ENCODE peak calls at places on chromosomes 11 and 22, in four cellular contexts. One of them, this sample, is unnamed.

GRCh38 chr22:41555325-41555724 is 5.5 kb upstream of the CSDC2 start:
- DNase-seq in mammary epithelial cell: no peak
- DNase-seq in esophagus squamous epithelium: no peak
- DNase-seq in pancreas: no peak
- DNase-seq in this sample: no peak

GRCh38 chr11:36619502-36619901 is 21.5 kb upstream of the RAG2 start:
- DNase-seq in mammary epithelial cell: no peak
- DNase-seq in esophagus squamous epithelium: no peak
- DNase-seq in pancreas: no peak
- DNase-seq in this sample: no peak

GRCh38 chr11:77542296-77542695 is 47.5 kb upstream of the AQP11 start:
- DNase-seq in mammary epithelial cell: peak; percentile 40
- DNase-seq in esophagus squamous epithelium: no peak
- DNase-seq in pancreas: no peak
- DNase-seq in this sample: no peak

GRCh38 chr11:45303316-45303715 is 17.2 kb upstream of the SYT13 start:
- DNase-seq in mammary epithelial cell: no peak
- DNase-seq in esophagus squamous epithelium: no peak
- DNase-seq in pancreas: no peak
- DNase-seq in this sample: no peak

GRCh38 chr11:78656984-78657383 is 82.3 kb upstream of the NARS2 start:
- DNase-seq in mammary epithelial cell: no peak
- DNase-seq in esophagus squamous epithelium: no peak
- DNase-seq in pancreas: no peak
- DNase-seq in this sample: no peak

GRCh38 chr11:61049854-61050253 is 52.4 kb upstream of the CD5 start:
- DNase-seq in mammary epithelial cell: no peak
- DNase-seq in esophagus squamous epithelium: no peak
- DNase-seq in pancreas: no peak
- DNase-seq in this sample: no peak

GRCh38 chr11:69721745-69722144 is 17.9 kb upstream of the FGF19 start:
- DNase-seq in mammary epithelial cell: no peak
- DNase-seq in esophagus squamous epithelium: no peak
- DNase-seq in pancreas: peak; percentile 34
- DNase-seq in this sample: no peak

GRCh38 chr11:36711104-36711825 is 113.2 kb upstream of the RAG2 start:
- DNase-seq in mammary epithelial cell: peak; percentile 6
- DNase-seq in esophagus squamous epithelium: no peak
- DNase-seq in pancreas: no peak
- DNase-seq in this sample: no peak

GRCh38 chr11:47161134-47161854 is 15.4 kb downstream of the ARFGAP2 start:
- DNase-seq in mammary epithelial cell: peak; percentile 28
- DNase-seq in esophagus squamous epithelium: no peak
- DNase-seq in pancreas: peak; percentile 76
- DNase-seq in this sample: peak; percentile 51

GRCh38 chr11:20023082-20023426 is 137.2 kb downstream of the DBX1 start:
- DNase-seq in mammary epithelial cell: no peak
- DNase-seq in esophagus squamous epithelium: no peak
- DNase-seq in pancreas: no peak
- DNase-seq in this sample: no peak

GRCh38 chr11:131537196-131537595 is 166.8 kb downstream of the NTM start:
- DNase-seq in mammary epithelial cell: no peak
- DNase-seq in esophagus squamous epithelium: no peak
- DNase-seq in pancreas: no peak
- DNase-seq in this sample: no peak

GRCh38 chr11:121134758-121135312 is 33.8 kb downstream of the TECTA start:
- DNase-seq in mammary epithelial cell: no peak
- DNase-seq in esophagus squamous epithelium: no peak
- DNase-seq in pancreas: no peak
- DNase-seq in this sample: no peak

GRCh38 chr11:35364101-35364780 is 55.1 kb downstream of the SLC1A2 start:
- DNase-seq in mammary epithelial cell: peak; percentile 85
- DNase-seq in esophagus squamous epithelium: no peak
- DNase-seq in pancreas: peak; percentile 76
- DNase-seq in this sample: peak; percentile 98

GRCh38 chr11:82750643-82751139 is 17.0 kb upstream of the FAM181B start:
- DNase-seq in mammary epithelial cell: no peak
- DNase-seq in esophagus squamous epithelium: no peak
- DNase-seq in pancreas: no peak
- DNase-seq in this sample: no peak

GRCh38 chr11:118610773-118611432 is 3.5 kb downstream of the PHLDB1 start:
- DNase-seq in mammary epithelial cell: peak; percentile 68
- DNase-seq in esophagus squamous epithelium: no peak
- DNase-seq in pancreas: peak; percentile 86
- DNase-seq in this sample: no peak

GRCh38 chr11:12248330-12248729 is 129.0 kb upstream of the PARVA start:
- DNase-seq in mammary epithelial cell: no peak
- DNase-seq in esophagus squamous epithelium: no peak
- DNase-seq in pancreas: peak; percentile 96
- DNase-seq in this sample: peak; percentile 97

GRCh38 chr11:61657566-61657965 is 22.6 kb upstream of the DAGLA start:
- DNase-seq in mammary epithelial cell: peak; percentile 45
- DNase-seq in esophagus squamous epithelium: no peak
- DNase-seq in pancreas: peak; percentile 63
- DNase-seq in this sample: peak; percentile 59

GRCh38 chr11:129658558-129658882 is 157.1 kb upstream of the TMEM45B start:
- DNase-seq in mammary epithelial cell: no peak
- DNase-seq in esophagus squamous epithelium: no peak
- DNase-seq in pancreas: no peak
- DNase-seq in this sample: no peak

GRCh38 chr11:66069715-66070603 is at the start of gene PACS1:
- DNase-seq in mammary epithelial cell: peak; percentile 48
- DNase-seq in esophagus squamous epithelium: no peak
- DNase-seq in pancreas: peak; percentile 67
- DNase-seq in this sample: no peak

GRCh38 chr11:12174145-12175143 is 64.1 kb downstream of the MICAL2 start:
- DNase-seq in mammary epithelial cell: peak; percentile 86
- DNase-seq in esophagus squamous epithelium: no peak
- DNase-seq in pancreas: no peak
- DNase-seq in this sample: no peak

GRCh38 chr11:88280673-88281316 is 56.7 kb downstream of the CTSC start:
- DNase-seq in mammary epithelial cell: no peak
- DNase-seq in esophagus squamous epithelium: no peak
- DNase-seq in pancreas: peak; percentile 17
- DNase-seq in this sample: no peak

GRCh38 chr11:110778351-110778750 is 66.1 kb upstream of the ARHGAP20 start:
- DNase-seq in mammary epithelial cell: no peak
- DNase-seq in esophagus squamous epithelium: no peak
- DNase-seq in pancreas: no peak
- DNase-seq in this sample: peak; percentile 26

GRCh38 chr11:65586676-65587075 is 8.9 kb downstream of the KCNK7 start:
- DNase-seq in mammary epithelial cell: no peak
- DNase-seq in esophagus squamous epithelium: no peak
- DNase-seq in pancreas: no peak
- DNase-seq in this sample: no peak

GRCh38 chr22:33853200-33854097 is 66.8 kb downstream of the LARGE1 start:
- DNase-seq in mammary epithelial cell: peak; percentile 71
- DNase-seq in esophagus squamous epithelium: no peak
- DNase-seq in pancreas: peak; percentile 63
- DNase-seq in this sample: peak; percentile 68

GRCh38 chr11:74460481-74461154 is 6.7 kb downstream of the KCNE3 start:
- DNase-seq in mammary epithelial cell: peak; percentile 9
- DNase-seq in esophagus squamous epithelium: no peak
- DNase-seq in pancreas: no peak
- DNase-seq in this sample: peak; percentile 57

GRCh38 chr22:49023161-49023878 is 804.4 kb downstream of the BRD1 start:
- DNase-seq in mammary epithelial cell: no peak
- DNase-seq in esophagus squamous epithelium: no peak
- DNase-seq in pancreas: no peak
- DNase-seq in this sample: no peak

GRCh38 chr22:30204742-30205111 is 41.8 kb downstream of the LIF start:
- DNase-seq in mammary epithelial cell: peak; percentile 63
- DNase-seq in esophagus squamous epithelium: no peak
- DNase-seq in pancreas: peak; percentile 10
- DNase-seq in this sample: no peak

GRCh38 chr22:50220603-50221409 is 20.0 kb downstream of the SELENOO start:
- DNase-seq in mammary epithelial cell: no peak
- DNase-seq in esophagus squamous epithelium: no peak
- DNase-seq in pancreas: no peak
- DNase-seq in this sample: no peak

GRCh38 chr11:64028398-64029115 is 7.2 kb upstream of the FLRT1 start:
- DNase-seq in mammary epithelial cell: no peak
- DNase-seq in esophagus squamous epithelium: no peak
- DNase-seq in pancreas: no peak
- DNase-seq in this sample: no peak

GRCh38 chr11:1959786-1960185 is 12.7 kb downstream of the MRPL23 start:
- DNase-seq in mammary epithelial cell: no peak
- DNase-seq in esophagus squamous epithelium: no peak
- DNase-seq in pancreas: no peak
- DNase-seq in this sample: no peak

GRCh38 chr22:24810043-24810749 is 4.2 kb downstream of the SGSM1 start:
- DNase-seq in mammary epithelial cell: no peak
- DNase-seq in esophagus squamous epithelium: no peak
- DNase-seq in pancreas: no peak
- DNase-seq in this sample: no peak

GRCh38 chr11:13260196-13260962 is 17.2 kb upstream of the BMAL1 start:
- DNase-seq in mammary epithelial cell: peak; percentile 98
- DNase-seq in esophagus squamous epithelium: no peak
- DNase-seq in pancreas: no peak
- DNase-seq in this sample: no peak

GRCh38 chr11:46391578-46392420 is at the start of gene CHRM4:
- DNase-seq in mammary epithelial cell: peak; percentile 26
- DNase-seq in esophagus squamous epithelium: no peak
- DNase-seq in pancreas: peak; percentile 33
- DNase-seq in this sample: peak; percentile 32

GRCh38 chr22:31218565-31219262 is 6.6 kb downstream of the LIMK2 start:
- DNase-seq in mammary epithelial cell: peak; percentile 45
- DNase-seq in esophagus squamous epithelium: no peak
- DNase-seq in pancreas: no peak
- DNase-seq in this sample: no peak

GRCh38 chr22:41301085-41302015 is at the start of gene ZC3H7B:
- DNase-seq in mammary epithelial cell: peak; percentile 80
- DNase-seq in esophagus squamous epithelium: no peak
- DNase-seq in pancreas: peak; percentile 85
- DNase-seq in this sample: peak; percentile 77

GRCh38 chr11:10875430-10876021 is 17.7 kb upstream of the ZBED5 start:
- DNase-seq in mammary epithelial cell: no peak
- DNase-seq in esophagus squamous epithelium: no peak
- DNase-seq in pancreas: no peak
- DNase-seq in this sample: peak; percentile 60

GRCh38 chr11:96337541-96338530 is 5.2 kb downstream of the MAML2 start:
- DNase-seq in mammary epithelial cell: no peak
- DNase-seq in esophagus squamous epithelium: no peak
- DNase-seq in pancreas: no peak
- DNase-seq in this sample: no peak
- H3K4me1 ChIP-seq in mammary epithelial cell: peaks cover 39% of the 10 kb centered on the region
- H3K4me1 ChIP-seq in esophagus squamous epithelium: peaks cover 78% of the 10 kb centered on the region
- H3K4me1 ChIP-seq in pancreas: no peaks in the 10 kb centered on the region
- H3K4me1 ChIP-seq in this sample: peaks cover 67% of the 10 kb centered on the region

GRCh38 chr22:25823276-25823675 is 81.3 kb downstream of the MYO18B start:
- DNase-seq in mammary epithelial cell: no peak
- DNase-seq in esophagus squamous epithelium: no peak
- DNase-seq in pancreas: no peak
- DNase-seq in this sample: no peak
- H3K27ac ChIP-seq in mammary epithelial cell: no peak overlapping the region
- H3K27ac ChIP-seq in esophagus squamous epithelium: no peak overlapping the region
- H3K27ac ChIP-seq in pancreas: no peak overlapping the region
- H3K27ac ChIP-seq in this sample: no peak overlapping the region

GRCh38 chr11:8234425-8234821 is 29.3 kb downstream of the LMO1 start:
- DNase-seq in mammary epithelial cell: no peak
- DNase-seq in esophagus squamous epithelium: no peak
- DNase-seq in pancreas: no peak
- DNase-seq in this sample: peak; percentile 24
- TF ChIP-seq CTCF in mammary epithelial cell: no peak
- TF ChIP-seq CTCF in esophagus squamous epithelium: no peak
- TF ChIP-seq CTCF in pancreas: no peak
- TF ChIP-seq CTCF in this sample: no peak

GRCh38 chr11:71202966-71203365 is 49.4 kb downstream of the SHANK2 start:
- DNase-seq in mammary epithelial cell: no peak
- DNase-seq in esophagus squamous epithelium: no peak
- DNase-seq in pancreas: no peak
- DNase-seq in this sample: no peak
- H3K4me1 ChIP-seq in mammary epithelial cell: no peaks in the 10 kb centered on the region
- H3K4me1 ChIP-seq in esophagus squamous epithelium: no peaks in the 10 kb centered on the region
- H3K4me1 ChIP-seq in pancreas: no peaks in the 10 kb centered on the region
- H3K4me1 ChIP-seq in this sample: no peaks in the 10 kb centered on the region

GRCh38 chr22:44724859-44725258 is 22.9 kb downstream of the PRR5 start:
- DNase-seq in mammary epithelial cell: no peak
- DNase-seq in esophagus squamous epithelium: no peak
- DNase-seq in pancreas: no peak
- DNase-seq in this sample: no peak
- H3K27ac ChIP-seq in mammary epithelial cell: no peak overlapping the region
- H3K27ac ChIP-seq in esophagus squamous epithelium: no peak overlapping the region
- H3K27ac ChIP-seq in pancreas: no peak overlapping the region
- H3K27ac ChIP-seq in this sample: no peak overlapping the region

DNA sequence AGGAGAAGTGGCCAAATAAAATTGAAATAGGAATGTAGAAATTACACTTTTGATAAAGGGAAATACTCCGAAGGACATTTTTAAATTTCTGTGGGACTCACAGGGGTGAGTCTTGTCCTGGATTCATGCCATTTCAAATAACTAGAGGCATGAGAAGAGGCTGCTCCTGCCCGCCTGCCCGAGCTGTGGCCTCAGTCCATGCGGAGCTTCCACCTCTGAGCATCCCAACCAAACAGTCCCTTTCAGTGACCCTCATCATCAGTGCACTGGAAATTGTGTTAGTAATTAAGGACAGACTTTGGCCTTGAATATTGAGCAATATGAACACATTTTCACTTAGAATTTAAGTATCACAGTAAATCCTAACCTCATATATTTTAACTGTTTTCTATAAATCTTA is 25.6 kb downstream of the GRIA4 start:
- DNase-seq in mammary epithelial cell: no peak
- DNase-seq in esophagus squamous epithelium: no peak
- DNase-seq in pancreas: no peak
- DNase-seq in this sample: no peak
- TF ChIP-seq CTCF in mammary epithelial cell: no peak
- TF ChIP-seq CTCF in esophagus squamous epithelium: no peak
- TF ChIP-seq CTCF in pancreas: no peak
- TF ChIP-seq CTCF in this sample: no peak

DNA sequence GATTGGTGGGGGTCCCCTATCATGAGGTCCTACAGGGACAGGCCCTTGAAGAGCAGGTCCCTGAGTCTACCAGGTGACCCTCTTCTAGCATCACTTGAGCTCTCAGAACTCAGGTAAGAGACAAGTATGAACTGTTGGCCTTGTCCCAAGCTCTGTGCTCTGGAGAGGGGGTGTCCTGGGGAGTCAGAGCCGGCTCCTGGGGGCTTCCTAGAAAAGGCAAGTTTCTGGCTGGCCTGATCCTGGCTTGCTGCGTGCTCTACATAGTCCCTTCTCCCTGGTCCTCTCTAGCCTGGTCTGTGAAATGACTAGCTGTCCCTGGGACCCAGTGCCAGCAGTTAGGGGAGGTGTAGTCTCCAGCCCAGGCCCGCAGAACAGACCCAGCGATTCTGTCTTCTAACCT is 11.4 kb downstream of the ATG16L2 start:
- DNase-seq in mammary epithelial cell: no peak
- DNase-seq in esophagus squamous epithelium: no peak
- DNase-seq in pancreas: no peak
- DNase-seq in this sample: no peak
- H3K4me1 ChIP-seq in mammary epithelial cell: peaks cover 17% of the 10 kb centered on the region
- H3K4me1 ChIP-seq in esophagus squamous epithelium: peaks cover 30% of the 10 kb centered on the region
- H3K4me1 ChIP-seq in pancreas: no peaks in the 10 kb centered on the region
- H3K4me1 ChIP-seq in this sample: peaks cover 15% of the 10 kb centered on the region

This sample was measured in PC-9.